ENCODE peak calls at places on chromosomes 4 and X, in nine cellular contexts. One of them, this sample, is unnamed.

GRCh38 chrX:9072281-9072680 is 38.4 kb upstream of the FAM9B start:
- DNase-seq in psoas muscle: no peak
- DNase-seq in cardiac septum: no peak
- DNase-seq in fibroblast of the conjunctiva: no peak
- DNase-seq in activated T-cell treated with anti-CD3 and anti-CD28 coated beads for 1 hour: no peak
- DNase-seq in T-helper 9 cell: no peak
- DNase-seq in HFFc6: peak
- DNase-seq in stimulated activated CD8-positive, alpha-beta memory T cell treated with anti-CD3 and anti-CD28 coated beads, Interleukin-4, amount 100 ng/mL, for 24 hours: no peak
- DNase-seq in activated naive CD4-positive, alpha-beta T cell: no peak
- DNase-seq in this sample: no peak

GRCh38 chr4:7654550-7655266 is 220.0 kb upstream of the PSAPL1 start:
- DNase-seq in psoas muscle: no peak
- DNase-seq in cardiac septum: no peak
- DNase-seq in fibroblast of the conjunctiva: no peak
- DNase-seq in activated T-cell treated with anti-CD3 and anti-CD28 coated beads for 1 hour: no peak
- DNase-seq in T-helper 9 cell: no peak
- DNase-seq in HFFc6: no peak
- DNase-seq in stimulated activated CD8-positive, alpha-beta memory T cell treated with anti-CD3 and anti-CD28 coated beads, Interleukin-4, amount 100 ng/mL, for 24 hours: no peak
- DNase-seq in activated naive CD4-positive, alpha-beta T cell: no peak
- DNase-seq in this sample: no peak

GRCh38 chr4:53522334-53522733 is 69.0 kb downstream of the LNX1 start:
- DNase-seq in psoas muscle: no peak
- DNase-seq in cardiac septum: no peak
- DNase-seq in fibroblast of the conjunctiva: no peak
- DNase-seq in activated T-cell treated with anti-CD3 and anti-CD28 coated beads for 1 hour: no peak
- DNase-seq in T-helper 9 cell: no peak
- DNase-seq in HFFc6: no peak
- DNase-seq in stimulated activated CD8-positive, alpha-beta memory T cell treated with anti-CD3 and anti-CD28 coated beads, Interleukin-4, amount 100 ng/mL, for 24 hours: no peak
- DNase-seq in activated naive CD4-positive, alpha-beta T cell: no peak
- DNase-seq in this sample: no peak

GRCh38 chrX:3312109-3312508 is 34.3 kb downstream of the MXRA5 start:
- DNase-seq in psoas muscle: no peak
- DNase-seq in cardiac septum: no peak
- DNase-seq in fibroblast of the conjunctiva: no peak
- DNase-seq in activated T-cell treated with anti-CD3 and anti-CD28 coated beads for 1 hour: no peak
- DNase-seq in T-helper 9 cell: no peak
- DNase-seq in HFFc6: no peak
- DNase-seq in stimulated activated CD8-positive, alpha-beta memory T cell treated with anti-CD3 and anti-CD28 coated beads, Interleukin-4, amount 100 ng/mL, for 24 hours: no peak
- DNase-seq in activated naive CD4-positive, alpha-beta T cell: no peak
- DNase-seq in this sample: no peak

GRCh38 chr4:61152433-61152832 is 47.7 kb upstream of the ADGRL3 start:
- DNase-seq in psoas muscle: no peak
- DNase-seq in cardiac septum: no peak
- DNase-seq in fibroblast of the conjunctiva: no peak
- DNase-seq in activated T-cell treated with anti-CD3 and anti-CD28 coated beads for 1 hour: no peak
- DNase-seq in T-helper 9 cell: no peak
- DNase-seq in HFFc6: no peak
- DNase-seq in stimulated activated CD8-positive, alpha-beta memory T cell treated with anti-CD3 and anti-CD28 coated beads, Interleukin-4, amount 100 ng/mL, for 24 hours: no peak
- DNase-seq in activated naive CD4-positive, alpha-beta T cell: no peak
- DNase-seq in this sample: no peak

GRCh38 chrX:40298569-40298968 is 200.8 kb upstream of the BCOR start:
- DNase-seq in psoas muscle: no peak
- DNase-seq in cardiac septum: no peak
- DNase-seq in fibroblast of the conjunctiva: no peak
- DNase-seq in activated T-cell treated with anti-CD3 and anti-CD28 coated beads for 1 hour: no peak
- DNase-seq in T-helper 9 cell: no peak
- DNase-seq in HFFc6: no peak
- DNase-seq in stimulated activated CD8-positive, alpha-beta memory T cell treated with anti-CD3 and anti-CD28 coated beads, Interleukin-4, amount 100 ng/mL, for 24 hours: no peak
- DNase-seq in activated naive CD4-positive, alpha-beta T cell: no peak
- DNase-seq in this sample: no peak

GRCh38 chrX:123960956-123961267 is 594 bp upstream of the STAG2 start:
- DNase-seq in psoas muscle: no peak
- DNase-seq in cardiac septum: no peak
- DNase-seq in fibroblast of the conjunctiva: no peak
- DNase-seq in activated T-cell treated with anti-CD3 and anti-CD28 coated beads for 1 hour: no peak
- DNase-seq in T-helper 9 cell: no peak
- DNase-seq in HFFc6: no peak
- DNase-seq in stimulated activated CD8-positive, alpha-beta memory T cell treated with anti-CD3 and anti-CD28 coated beads, Interleukin-4, amount 100 ng/mL, for 24 hours: no peak
- DNase-seq in activated naive CD4-positive, alpha-beta T cell: no peak
- DNase-seq in this sample: no peak

GRCh38 chrX:27890611-27891010 is 82.8 kb downstream of the MAGEB10 start:
- DNase-seq in psoas muscle: no peak
- DNase-seq in cardiac septum: no peak
- DNase-seq in fibroblast of the conjunctiva: peak
- DNase-seq in activated T-cell treated with anti-CD3 and anti-CD28 coated beads for 1 hour: no peak
- DNase-seq in T-helper 9 cell: no peak
- DNase-seq in HFFc6: peak
- DNase-seq in stimulated activated CD8-positive, alpha-beta memory T cell treated with anti-CD3 and anti-CD28 coated beads, Interleukin-4, amount 100 ng/mL, for 24 hours: no peak
- DNase-seq in activated naive CD4-positive, alpha-beta T cell: no peak
- DNase-seq in this sample: peak

GRCh38 chr4:6250235-6250983 is 19.2 kb upstream of the WFS1 start:
- DNase-seq in psoas muscle: no peak
- DNase-seq in cardiac septum: no peak
- DNase-seq in fibroblast of the conjunctiva: peak
- DNase-seq in activated T-cell treated with anti-CD3 and anti-CD28 coated beads for 1 hour: no peak
- DNase-seq in T-helper 9 cell: no peak
- DNase-seq in HFFc6: peak
- DNase-seq in stimulated activated CD8-positive, alpha-beta memory T cell treated with anti-CD3 and anti-CD28 coated beads, Interleukin-4, amount 100 ng/mL, for 24 hours: no peak
- DNase-seq in activated naive CD4-positive, alpha-beta T cell: no peak
- DNase-seq in this sample: peak

GRCh38 chrX:151722241-151722846 is 6.5 kb downstream of the FATE1 start:
- DNase-seq in psoas muscle: no peak
- DNase-seq in cardiac septum: peak
- DNase-seq in fibroblast of the conjunctiva: no peak
- DNase-seq in activated T-cell treated with anti-CD3 and anti-CD28 coated beads for 1 hour: no peak
- DNase-seq in T-helper 9 cell: no peak
- DNase-seq in HFFc6: no peak
- DNase-seq in stimulated activated CD8-positive, alpha-beta memory T cell treated with anti-CD3 and anti-CD28 coated beads, Interleukin-4, amount 100 ng/mL, for 24 hours: no peak
- DNase-seq in activated naive CD4-positive, alpha-beta T cell: no peak
- DNase-seq in this sample: no peak

GRCh38 chr4:167222098-167222497 is 12.2 kb downstream of the SPOCK3 start:
- DNase-seq in psoas muscle: no peak
- DNase-seq in cardiac septum: no peak
- DNase-seq in fibroblast of the conjunctiva: no peak
- DNase-seq in activated T-cell treated with anti-CD3 and anti-CD28 coated beads for 1 hour: no peak
- DNase-seq in T-helper 9 cell: no peak
- DNase-seq in HFFc6: no peak
- DNase-seq in stimulated activated CD8-positive, alpha-beta memory T cell treated with anti-CD3 and anti-CD28 coated beads, Interleukin-4, amount 100 ng/mL, for 24 hours: no peak
- DNase-seq in activated naive CD4-positive, alpha-beta T cell: no peak
- DNase-seq in this sample: no peak

GRCh38 chr4:5162909-5163508 is 111.7 kb downstream of the STK32B start:
- DNase-seq in psoas muscle: no peak
- DNase-seq in cardiac septum: no peak
- DNase-seq in fibroblast of the conjunctiva: no peak
- DNase-seq in activated T-cell treated with anti-CD3 and anti-CD28 coated beads for 1 hour: no peak
- DNase-seq in T-helper 9 cell: no peak
- DNase-seq in HFFc6: no peak
- DNase-seq in stimulated activated CD8-positive, alpha-beta memory T cell treated with anti-CD3 and anti-CD28 coated beads, Interleukin-4, amount 100 ng/mL, for 24 hours: no peak
- DNase-seq in activated naive CD4-positive, alpha-beta T cell: no peak
- DNase-seq in this sample: no peak

GRCh38 chr4:187363453-187363852 is 632.1 kb upstream of the ZFP42 start:
- DNase-seq in psoas muscle: no peak
- DNase-seq in cardiac septum: no peak
- DNase-seq in fibroblast of the conjunctiva: no peak
- DNase-seq in activated T-cell treated with anti-CD3 and anti-CD28 coated beads for 1 hour: no peak
- DNase-seq in T-helper 9 cell: no peak
- DNase-seq in HFFc6: no peak
- DNase-seq in stimulated activated CD8-positive, alpha-beta memory T cell treated with anti-CD3 and anti-CD28 coated beads, Interleukin-4, amount 100 ng/mL, for 24 hours: no peak
- DNase-seq in activated naive CD4-positive, alpha-beta T cell: no peak
- DNase-seq in this sample: peak

GRCh38 chr4:6546681-6547447 is 28.1 kb upstream of the MAN2B2 start:
- DNase-seq in psoas muscle: no peak
- DNase-seq in cardiac septum: no peak
- DNase-seq in fibroblast of the conjunctiva: peak
- DNase-seq in activated T-cell treated with anti-CD3 and anti-CD28 coated beads for 1 hour: peak
- DNase-seq in T-helper 9 cell: peak
- DNase-seq in HFFc6: peak
- DNase-seq in stimulated activated CD8-positive, alpha-beta memory T cell treated with anti-CD3 and anti-CD28 coated beads, Interleukin-4, amount 100 ng/mL, for 24 hours: peak
- DNase-seq in activated naive CD4-positive, alpha-beta T cell: peak
- DNase-seq in this sample: peak

GRCh38 chrX:31435592-31435991 is 363.8 kb upstream of the FTHL17 start:
- DNase-seq in psoas muscle: no peak
- DNase-seq in cardiac septum: no peak
- DNase-seq in fibroblast of the conjunctiva: no peak
- DNase-seq in activated T-cell treated with anti-CD3 and anti-CD28 coated beads for 1 hour: no peak
- DNase-seq in T-helper 9 cell: no peak
- DNase-seq in HFFc6: no peak
- DNase-seq in stimulated activated CD8-positive, alpha-beta memory T cell treated with anti-CD3 and anti-CD28 coated beads, Interleukin-4, amount 100 ng/mL, for 24 hours: no peak
- DNase-seq in activated naive CD4-positive, alpha-beta T cell: no peak
- DNase-seq in this sample: peak

GRCh38 chrX:39877919-39878318 is 219.8 kb downstream of the BCOR start:
- DNase-seq in psoas muscle: no peak
- DNase-seq in cardiac septum: no peak
- DNase-seq in fibroblast of the conjunctiva: no peak
- DNase-seq in activated T-cell treated with anti-CD3 and anti-CD28 coated beads for 1 hour: no peak
- DNase-seq in T-helper 9 cell: no peak
- DNase-seq in HFFc6: no peak
- DNase-seq in stimulated activated CD8-positive, alpha-beta memory T cell treated with anti-CD3 and anti-CD28 coated beads, Interleukin-4, amount 100 ng/mL, for 24 hours: no peak
- DNase-seq in activated naive CD4-positive, alpha-beta T cell: no peak
- DNase-seq in this sample: no peak

GRCh38 chr4:14916554-14917304 is 85.6 kb upstream of the CPEB2 start:
- DNase-seq in psoas muscle: no peak
- DNase-seq in cardiac septum: no peak
- DNase-seq in fibroblast of the conjunctiva: no peak
- DNase-seq in activated T-cell treated with anti-CD3 and anti-CD28 coated beads for 1 hour: no peak
- DNase-seq in T-helper 9 cell: no peak
- DNase-seq in HFFc6: peak
- DNase-seq in stimulated activated CD8-positive, alpha-beta memory T cell treated with anti-CD3 and anti-CD28 coated beads, Interleukin-4, amount 100 ng/mL, for 24 hours: no peak
- DNase-seq in activated naive CD4-positive, alpha-beta T cell: no peak
- DNase-seq in this sample: peak

GRCh38 chr4:30866907-30867306 is 146.7 kb downstream of the PCDH7 start:
- DNase-seq in psoas muscle: no peak
- DNase-seq in cardiac septum: no peak
- DNase-seq in fibroblast of the conjunctiva: no peak
- DNase-seq in activated T-cell treated with anti-CD3 and anti-CD28 coated beads for 1 hour: no peak
- DNase-seq in T-helper 9 cell: no peak
- DNase-seq in HFFc6: no peak
- DNase-seq in stimulated activated CD8-positive, alpha-beta memory T cell treated with anti-CD3 and anti-CD28 coated beads, Interleukin-4, amount 100 ng/mL, for 24 hours: no peak
- DNase-seq in activated naive CD4-positive, alpha-beta T cell: no peak
- DNase-seq in this sample: no peak

GRCh38 chrX:103549920-103550319 is 30.6 kb upstream of the RAB40A start:
- DNase-seq in psoas muscle: no peak
- DNase-seq in cardiac septum: no peak
- DNase-seq in fibroblast of the conjunctiva: no peak
- DNase-seq in activated T-cell treated with anti-CD3 and anti-CD28 coated beads for 1 hour: no peak
- DNase-seq in T-helper 9 cell: no peak
- DNase-seq in HFFc6: no peak
- DNase-seq in stimulated activated CD8-positive, alpha-beta memory T cell treated with anti-CD3 and anti-CD28 coated beads, Interleukin-4, amount 100 ng/mL, for 24 hours: no peak
- DNase-seq in activated naive CD4-positive, alpha-beta T cell: no peak
- DNase-seq in this sample: no peak

GRCh38 chrX:148698221-148698620 is 197.8 kb downstream of the AFF2 start:
- DNase-seq in psoas muscle: no peak
- DNase-seq in cardiac septum: no peak
- DNase-seq in fibroblast of the conjunctiva: no peak
- DNase-seq in activated T-cell treated with anti-CD3 and anti-CD28 coated beads for 1 hour: no peak
- DNase-seq in T-helper 9 cell: no peak
- DNase-seq in HFFc6: no peak
- DNase-seq in stimulated activated CD8-positive, alpha-beta memory T cell treated with anti-CD3 and anti-CD28 coated beads, Interleukin-4, amount 100 ng/mL, for 24 hours: no peak
- DNase-seq in activated naive CD4-positive, alpha-beta T cell: no peak
- DNase-seq in this sample: no peak

This sample was measured in astrocyte of the cerebellum.